ENCODE peak calls at places on chromosomes 4 and X, in nine cellular contexts. F, V, K, U, X, O, L, T and Y are unnamed samples.

GRCh38 chr4:48255959-48256342 is 13.7 kb downstream of the TEC start:
- DNase-seq in F (no peak), V (no peak), K (no peak), U (no peak), X (no peak), O (no peak), L (no peak), T (no peak), Y (no peak)

GRCh38 chrX:109847257-109848187 is 114.5 kb upstream of the ACSL4 start:
- DNase-seq in F (no peak), V (peak), K (peak), U (no peak), X (peak), O (no peak), L (no peak), T (peak), Y (no peak)

GRCh38 chr4:6901669-6902317 is 7.8 kb upstream of the TBC1D14 start:
- DNase-seq in F (no peak), V (no peak), K (no peak), U (no peak), X (no peak), O (no peak), L (no peak), T (no peak), Y (no peak)

GRCh38 chr4:140724780-140725179 is 31.4 kb downstream of the TBC1D9 start:
- DNase-seq in F (no peak), V (peak), K (no peak), U (no peak), X (no peak), O (no peak), L (no peak), T (no peak), Y (no peak)

GRCh38 chr4:128524311-128524710 is 236.7 kb upstream of the PGRMC2 start:
- DNase-seq in F (no peak), V (peak), K (peak), U (no peak), X (peak), O (no peak), L (no peak), T (peak), Y (no peak)

GRCh38 chr4:158121203-158121586 is 51.6 kb downstream of the GASK1B start:
- DNase-seq in F (no peak), V (peak), K (peak), U (no peak), X (peak), O (no peak), L (no peak), T (peak), Y (no peak)

GRCh38 chr4:114263233-114263632 is 283.8 kb upstream of the ARSJ start:
- DNase-seq in F (no peak), V (peak), K (peak), U (no peak), X (no peak), O (no peak), L (peak), T (peak), Y (no peak)

GRCh38 chr4:91958651-91959050 is 345.1 kb upstream of the GRID2 start:
- DNase-seq in F (peak), V (peak), K (peak), U (no peak), X (no peak), O (peak), L (peak), T (peak), Y (no peak)

GRCh38 chr4:88533088-88533790 is 9.7 kb upstream of the PYURF start:
- DNase-seq in F (no peak), V (peak), K (peak), U (no peak), X (no peak), O (no peak), L (peak), T (peak), Y (no peak)

GRCh38 chr4:113141901-113142346 is 92.5 kb downstream of the ANK2 start:
- DNase-seq in F (no peak), V (peak), K (peak), U (no peak), X (peak), O (no peak), L (no peak), T (peak), Y (no peak)

GRCh38 chr4:173231916-173232315 is 63.3 kb downstream of the GALNT7 start:
- DNase-seq in F (no peak), V (peak), K (peak), U (no peak), X (peak), O (peak), L (no peak), T (no peak), Y (no peak)

GRCh38 chr4:54473077-54473545 is 184.6 kb upstream of the KIT start:
- DNase-seq in F (no peak), V (peak), K (peak), U (no peak), X (peak), O (peak), L (peak), T (no peak), Y (no peak)

GRCh38 chr4:2598661-2599654 is 62.5 kb downstream of the FAM193A start:
- DNase-seq in F (peak), V (peak), K (peak), U (peak), X (peak), O (no peak), L (peak), T (no peak), Y (peak)
- H3K4me2 ChIP-seq in F (no peak), V (no peak), K (no peak), U (peak), X (no peak), O (peak), L (peak), T (no peak), Y (no peak)

GRCh38 chrX:72308209-72308565 is 2.5 kb upstream of the CITED1 start:
- DNase-seq in F (no peak), V (no peak), K (no peak), U (no peak), X (no peak), O (no peak), L (no peak), T (no peak), Y (no peak)
- H3K4me3 ChIP-seq in F (no peak), V (no peak), K (no peak), U (no peak), X (peak), O (no peak), L (peak), T (no peak), Y (peak)

DNA sequence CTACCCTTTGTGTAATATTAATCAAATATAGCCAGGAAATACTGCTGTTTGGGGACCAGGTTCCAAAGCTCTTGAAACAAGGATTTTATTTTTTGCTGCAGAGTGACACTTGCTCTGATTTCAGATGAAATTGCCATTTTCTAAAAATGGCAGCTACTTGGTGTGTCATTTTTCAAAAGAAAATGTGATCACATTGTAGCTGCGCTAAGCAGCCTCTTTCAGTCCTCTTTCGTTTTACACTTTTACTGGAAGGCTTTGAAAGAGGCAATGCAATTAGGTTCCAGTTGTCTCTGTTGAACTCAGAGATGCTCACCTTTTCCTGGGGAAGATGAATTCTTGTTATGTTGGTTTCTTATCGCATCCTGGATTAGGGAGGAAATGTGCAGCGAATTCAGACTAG is 85.1 kb downstream of the CT47B1 start:
- DNase-seq in F (no peak), V (no peak), K (no peak), U (no peak), X (no peak), O (no peak), L (no peak), T (no peak), Y (peak)
- H3K4me2 ChIP-seq in F (no peak), V (no peak), K (peak), U (no peak), X (peak), O (no peak), L (no peak), T (peak), Y (peak)

GRCh38 chr4:77072195-77072753 is 3.5 kb downstream of the CCNI start:
- DNase-seq in F (no peak), V (no peak), K (no peak), U (no peak), X (no peak), O (no peak), L (peak), T (no peak), Y (peak)
- H3K4me3 ChIP-seq in F (peak), V (no peak), K (peak), U (no peak), X (no peak), O (no peak), L (no peak), T (peak), Y (no peak)

GRCh38 chr4:163330828-163331628 is 1.4 kb downstream of the NPY1R start:
- DNase-seq in F (no peak), V (no peak), K (no peak), U (no peak), X (no peak), O (no peak), L (no peak), T (no peak), Y (no peak)
- H3K4me2 ChIP-seq in F (peak), V (no peak), K (peak), U (no peak), X (peak), O (no peak), L (peak), T (peak), Y (peak)

DNA sequence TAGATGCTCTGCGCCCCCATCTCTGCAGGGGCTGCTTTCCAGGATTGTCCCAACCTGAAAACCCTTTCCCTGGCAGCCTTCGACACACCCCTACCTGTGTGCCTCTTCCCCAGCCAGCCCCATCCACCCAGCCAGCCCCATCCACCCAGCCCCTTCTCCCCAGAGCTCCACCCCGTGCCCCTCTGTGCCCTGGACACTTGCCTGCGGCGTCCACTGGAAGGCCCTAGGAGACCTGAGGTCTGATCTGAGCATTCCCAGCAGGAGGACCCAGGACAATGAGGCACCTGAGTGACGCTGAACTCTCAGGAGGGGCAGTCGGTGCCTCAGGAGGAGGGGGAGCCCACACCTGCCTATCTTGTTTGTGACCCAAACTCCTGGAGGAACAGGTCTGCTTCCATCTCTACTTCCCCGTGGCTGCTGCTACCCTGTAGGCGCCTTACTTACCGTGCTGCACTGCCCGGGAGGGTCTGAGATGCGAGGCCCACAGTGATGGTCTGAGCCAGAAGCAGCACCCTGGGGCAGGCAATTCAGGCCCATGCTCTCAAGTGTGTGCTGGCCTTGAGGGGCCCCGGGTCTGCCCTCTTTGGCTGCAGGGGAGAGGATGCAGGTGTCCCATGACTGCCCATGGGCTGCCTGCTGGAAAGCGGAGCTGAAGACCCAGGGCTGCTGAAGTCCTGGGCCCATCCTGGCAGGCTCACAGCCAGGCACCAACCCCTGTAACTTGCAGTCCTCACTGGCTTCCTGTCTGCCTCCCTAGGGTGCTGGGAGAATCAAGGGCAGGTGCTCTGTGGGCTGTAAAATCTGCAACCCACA is 4.9 kb downstream of the LRPAP1 start:
- DNase-seq in F (no peak), V (no peak), K (no peak), U (peak), X (no peak), O (no peak), L (no peak), T (no peak), Y (no peak)
- H3K4me3 ChIP-seq in F (no peak), V (no peak), K (no peak), U (no peak), X (no peak), O (no peak), L (no peak), T (no peak), Y (no peak)